ENCODE peak calls at places on chromosomes 4 and X, in eight cellular contexts. One of them, this sample, is unnamed.

GRCh38 chrX:38985375-38985774 is 184.1 kb downstream of the MID1IP1 start:
- DNase-seq in HS-27A: no peak
- DNase-seq in HCT116: no peak
- DNase-seq in GM23248: peak
- DNase-seq in LoVo: no peak
- DNase-seq in left colon: no peak
- DNase-seq in brain microvascular endothelial cell: no peak
- DNase-seq in epithelial cell of esophagus: peak
- DNase-seq in this sample: peak

GRCh38 chr4:163505374-163505773 is 10.9 kb downstream of the TMA16 start:
- DNase-seq in HS-27A: no peak
- DNase-seq in HCT116: no peak
- DNase-seq in GM23248: peak
- DNase-seq in LoVo: no peak
- DNase-seq in left colon: no peak
- DNase-seq in brain microvascular endothelial cell: no peak
- DNase-seq in epithelial cell of esophagus: no peak
- DNase-seq in this sample: no peak

GRCh38 chrX:154090731-154091130 is 6.8 kb downstream of the MECP2 start:
- DNase-seq in HS-27A: no peak
- DNase-seq in HCT116: no peak
- DNase-seq in GM23248: no peak
- DNase-seq in LoVo: no peak
- DNase-seq in left colon: no peak
- DNase-seq in brain microvascular endothelial cell: no peak
- DNase-seq in epithelial cell of esophagus: no peak
- DNase-seq in this sample: no peak

GRCh38 chr4:173468314-173468713 is 61.7 kb downstream of the HAND2 start:
- DNase-seq in HS-27A: no peak
- DNase-seq in HCT116: no peak
- DNase-seq in GM23248: no peak
- DNase-seq in LoVo: no peak
- DNase-seq in left colon: no peak
- DNase-seq in brain microvascular endothelial cell: no peak
- DNase-seq in epithelial cell of esophagus: no peak
- DNase-seq in this sample: no peak

GRCh38 chr4:150827226-150827625 is 187.9 kb downstream of the LRBA start:
- DNase-seq in HS-27A: no peak
- DNase-seq in HCT116: no peak
- DNase-seq in GM23248: no peak
- DNase-seq in LoVo: no peak
- DNase-seq in left colon: no peak
- DNase-seq in brain microvascular endothelial cell: no peak
- DNase-seq in epithelial cell of esophagus: no peak
- DNase-seq in this sample: no peak

GRCh38 chr4:187378441-187378840 is 617.1 kb upstream of the ZFP42 start:
- DNase-seq in HS-27A: no peak
- DNase-seq in HCT116: no peak
- DNase-seq in GM23248: no peak
- DNase-seq in LoVo: no peak
- DNase-seq in left colon: no peak
- DNase-seq in brain microvascular endothelial cell: no peak
- DNase-seq in epithelial cell of esophagus: no peak
- DNase-seq in this sample: no peak

GRCh38 chr4:44760142-44760898 is 34.0 kb upstream of the GNPDA2 start:
- DNase-seq in HS-27A: peak
- DNase-seq in HCT116: peak
- DNase-seq in GM23248: peak
- DNase-seq in LoVo: peak
- DNase-seq in left colon: no peak
- DNase-seq in brain microvascular endothelial cell: peak
- DNase-seq in epithelial cell of esophagus: peak
- DNase-seq in this sample: peak

GRCh38 chrX:133249659-133250058 is 31.5 kb upstream of the TFDP3 start:
- DNase-seq in HS-27A: no peak
- DNase-seq in HCT116: no peak
- DNase-seq in GM23248: peak
- DNase-seq in LoVo: no peak
- DNase-seq in left colon: no peak
- DNase-seq in brain microvascular endothelial cell: no peak
- DNase-seq in epithelial cell of esophagus: peak
- DNase-seq in this sample: no peak

GRCh38 chr4:101527186-101527585 is 179.9 kb upstream of the PPP3CA start:
- DNase-seq in HS-27A: no peak
- DNase-seq in HCT116: no peak
- DNase-seq in GM23248: peak
- DNase-seq in LoVo: no peak
- DNase-seq in left colon: no peak
- DNase-seq in brain microvascular endothelial cell: no peak
- DNase-seq in epithelial cell of esophagus: peak
- DNase-seq in this sample: peak

GRCh38 chr4:47741200-47741599 is 96.7 kb downstream of the CORIN start:
- DNase-seq in HS-27A: no peak
- DNase-seq in HCT116: no peak
- DNase-seq in GM23248: peak
- DNase-seq in LoVo: no peak
- DNase-seq in left colon: no peak
- DNase-seq in brain microvascular endothelial cell: no peak
- DNase-seq in epithelial cell of esophagus: peak
- DNase-seq in this sample: no peak

GRCh38 chrX:20459410-20460350 is 193.0 kb upstream of the RPS6KA3 start:
- DNase-seq in HS-27A: no peak
- DNase-seq in HCT116: no peak
- DNase-seq in GM23248: no peak
- DNase-seq in LoVo: no peak
- DNase-seq in left colon: no peak
- DNase-seq in brain microvascular endothelial cell: no peak
- DNase-seq in epithelial cell of esophagus: no peak
- DNase-seq in this sample: no peak

GRCh38 chr4:108166441-108167315 is 2.1 kb downstream of the LEF1 start:
- DNase-seq in HS-27A: no peak
- DNase-seq in HCT116: no peak
- DNase-seq in GM23248: no peak
- DNase-seq in LoVo: no peak
- DNase-seq in left colon: no peak
- DNase-seq in brain microvascular endothelial cell: no peak
- DNase-seq in epithelial cell of esophagus: no peak
- DNase-seq in this sample: peak

GRCh38 chr4:38925492-38926418 is 58.1 kb downstream of the FAM114A1 start:
- DNase-seq in HS-27A: no peak
- DNase-seq in HCT116: no peak
- DNase-seq in GM23248: no peak
- DNase-seq in LoVo: no peak
- DNase-seq in left colon: peak
- DNase-seq in brain microvascular endothelial cell: no peak
- DNase-seq in epithelial cell of esophagus: no peak
- DNase-seq in this sample: no peak

GRCh38 chrX:9816094-9816700 is 30.0 kb downstream of the SHROOM2 start:
- DNase-seq in HS-27A: no peak
- DNase-seq in HCT116: no peak
- DNase-seq in GM23248: no peak
- DNase-seq in LoVo: no peak
- DNase-seq in left colon: no peak
- DNase-seq in brain microvascular endothelial cell: peak
- DNase-seq in epithelial cell of esophagus: peak
- DNase-seq in this sample: no peak

GRCh38 chr4:47340914-47341313 is 122.6 kb downstream of the COMMD8 start:
- DNase-seq in HS-27A: no peak
- DNase-seq in HCT116: no peak
- DNase-seq in GM23248: no peak
- DNase-seq in LoVo: no peak
- DNase-seq in left colon: no peak
- DNase-seq in brain microvascular endothelial cell: no peak
- DNase-seq in epithelial cell of esophagus: no peak
- DNase-seq in this sample: no peak